ENCODE peak calls at places on chromosomes 7 and 10, in six cellular contexts. One of them, this sample, is unnamed.

GRCh38 chr7:68246189-68246633 is 1249.6 kb downstream of the TYW1 start:
- DNase-seq in IMR-90: no peak
- DNase-seq in kidney: peak
- DNase-seq in dorsolateral prefrontal cortex: no peak
- DNase-seq in transverse colon: no peak
- DNase-seq in PC-3: peak
- DNase-seq in this sample: no peak

GRCh38 chr10:43407148-43407575 is 1.8 kb downstream of the HNRNPF start:
- DNase-seq in IMR-90: peak
- DNase-seq in dorsolateral prefrontal cortex: no peak
- DNase-seq in transverse colon: peak
- DNase-seq in PC-3: peak
- DNase-seq in kidney: peak
- DNase-seq in this sample: peak

GRCh38 chr10:3477683-3478082 is 305.1 kb upstream of the PITRM1 start:
- DNase-seq in PC-3: peak
- DNase-seq in transverse colon: no peak
- DNase-seq in IMR-90: peak
- DNase-seq in dorsolateral prefrontal cortex: no peak
- DNase-seq in kidney: no peak
- DNase-seq in this sample: no peak

GRCh38 chr7:17640730-17641377 is 299.4 kb downstream of the SNX13 start:
- DNase-seq in dorsolateral prefrontal cortex: no peak
- DNase-seq in transverse colon: no peak
- DNase-seq in IMR-90: peak
- DNase-seq in kidney: no peak
- DNase-seq in PC-3: peak
- DNase-seq in this sample: peak

GRCh38 chr7:118862733-118863132 is 638.2 kb downstream of the ANKRD7 start:
- DNase-seq in kidney: no peak
- DNase-seq in IMR-90: no peak
- DNase-seq in dorsolateral prefrontal cortex: no peak
- DNase-seq in transverse colon: no peak
- DNase-seq in PC-3: no peak
- DNase-seq in this sample: no peak

GRCh38 chr7:69739906-69740545 is 141.8 kb downstream of the AUTS2 start:
- DNase-seq in dorsolateral prefrontal cortex: no peak
- DNase-seq in PC-3: no peak
- DNase-seq in transverse colon: peak
- DNase-seq in kidney: no peak
- DNase-seq in IMR-90: no peak
- DNase-seq in this sample: peak

GRCh38 chr7:157831901-157832810 is 495.4 kb downstream of the DNAJB6 start:
- DNase-seq in kidney: peak
- DNase-seq in dorsolateral prefrontal cortex: no peak
- DNase-seq in transverse colon: no peak
- DNase-seq in PC-3: no peak
- DNase-seq in IMR-90: no peak
- DNase-seq in this sample: no peak

GRCh38 chr10:84605802-84606201 is 277.4 kb downstream of the CCSER2 start:
- DNase-seq in IMR-90: no peak
- DNase-seq in kidney: no peak
- DNase-seq in PC-3: no peak
- DNase-seq in dorsolateral prefrontal cortex: no peak
- DNase-seq in transverse colon: no peak
- DNase-seq in this sample: no peak

GRCh38 chr7:129864042-129864441 is 88.7 kb downstream of the UBE2H start:
- DNase-seq in IMR-90: no peak
- DNase-seq in kidney: no peak
- DNase-seq in PC-3: no peak
- DNase-seq in transverse colon: no peak
- DNase-seq in dorsolateral prefrontal cortex: no peak
- DNase-seq in this sample: no peak

GRCh38 chr10:62853710-62854109 is 37.5 kb upstream of the EGR2 start:
- DNase-seq in dorsolateral prefrontal cortex: no peak
- DNase-seq in IMR-90: no peak
- DNase-seq in PC-3: no peak
- DNase-seq in kidney: no peak
- DNase-seq in transverse colon: no peak
- DNase-seq in this sample: no peak

DNA sequence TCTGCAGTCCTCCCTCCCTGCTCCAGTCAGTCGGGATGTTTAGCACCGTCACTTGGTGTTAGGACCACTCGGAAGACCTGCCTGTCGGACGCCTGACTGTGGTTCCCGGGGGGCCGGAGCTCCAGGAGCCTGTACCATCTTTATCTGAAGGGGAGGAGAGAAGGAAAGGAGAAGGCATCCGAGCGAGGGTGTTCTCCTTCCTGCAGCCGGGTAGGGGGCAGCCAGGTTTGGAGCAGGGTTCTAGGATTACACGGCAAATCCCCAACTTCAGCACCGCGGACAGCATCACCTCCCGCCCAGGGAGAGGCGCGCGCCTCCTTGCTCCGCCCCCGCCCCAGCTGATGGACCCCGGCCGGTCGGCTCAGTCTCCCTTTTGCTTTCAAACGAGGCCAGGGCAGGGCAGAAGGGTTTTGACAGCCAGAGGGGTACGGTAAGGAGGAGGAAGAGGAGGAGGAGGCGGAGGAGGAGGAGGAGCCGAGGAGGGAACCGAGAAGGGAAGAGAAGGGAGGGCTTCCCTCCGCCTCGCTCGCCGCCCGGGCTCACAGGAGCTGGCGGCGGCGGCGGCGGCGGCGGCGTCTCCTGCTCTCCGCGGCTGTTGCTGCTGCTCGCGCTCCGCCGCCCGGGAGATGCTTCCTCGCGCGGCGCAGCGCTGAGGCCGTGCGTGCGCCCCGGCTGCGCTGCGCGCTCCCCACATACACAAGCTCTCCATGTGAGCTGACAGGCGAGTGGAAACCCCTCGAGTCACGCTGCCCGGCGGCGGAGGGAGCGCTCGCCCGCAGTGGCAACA is 743 bp upstream of the CNTNAP2 start:
- DNase-seq in IMR-90: no peak
- DNase-seq in dorsolateral prefrontal cortex: peak
- DNase-seq in kidney: peak
- DNase-seq in PC-3: peak
- DNase-seq in transverse colon: peak
- DNase-seq in this sample: peak
- H3K4me3 ChIP-seq in IMR-90: peak
- H3K4me3 ChIP-seq in dorsolateral prefrontal cortex: peak
- H3K4me3 ChIP-seq in kidney: peak
- H3K4me3 ChIP-seq in PC-3: peak
- H3K4me3 ChIP-seq in transverse colon: peak
- H3K4me3 ChIP-seq in this sample: peak

GRCh38 chr7:1883834-1884582 is 213.9 kb downstream of the ELFN1 start:
- DNase-seq in transverse colon: no peak
- DNase-seq in PC-3: no peak
- DNase-seq in IMR-90: no peak
- DNase-seq in kidney: peak
- DNase-seq in dorsolateral prefrontal cortex: no peak
- DNase-seq in this sample: no peak
- TF ChIP-seq CTCF in transverse colon: no peak
- TF ChIP-seq CTCF in PC-3: no peak
- TF ChIP-seq CTCF in IMR-90: no peak
- TF ChIP-seq CTCF in kidney: no peak
- TF ChIP-seq CTCF in dorsolateral prefrontal cortex: no peak
- TF ChIP-seq CTCF in this sample: no peak

GRCh38 chr10:55631071-55631654 is 729.9 kb downstream of the ZWINT start:
- DNase-seq in transverse colon: peak
- DNase-seq in dorsolateral prefrontal cortex: peak
- DNase-seq in IMR-90: no peak
- DNase-seq in PC-3: peak
- DNase-seq in kidney: peak
- DNase-seq in this sample: peak
- H3K27ac ChIP-seq in transverse colon: no peak
- H3K27ac ChIP-seq in dorsolateral prefrontal cortex: peak
- H3K27ac ChIP-seq in IMR-90: no peak
- H3K27ac ChIP-seq in PC-3: no peak
- H3K27ac ChIP-seq in kidney: no peak
- H3K27ac ChIP-seq in this sample: no peak

GRCh38 chr10:19816420-19817250 is at the start of gene PLXDC2:
- DNase-seq in kidney: peak
- DNase-seq in dorsolateral prefrontal cortex: peak
- DNase-seq in IMR-90: peak
- DNase-seq in PC-3: peak
- DNase-seq in transverse colon: peak
- DNase-seq in this sample: peak

GRCh38 chr10:19817251-19818046 is 1.2 kb downstream of the PLXDC2 start:
- DNase-seq in transverse colon: peak
- DNase-seq in IMR-90: no peak
- DNase-seq in dorsolateral prefrontal cortex: peak
- DNase-seq in PC-3: no peak
- DNase-seq in kidney: peak
- DNase-seq in this sample: peak

GRCh38 chr10:19815036-19815435 is 1.2 kb upstream of the PLXDC2 start:
- DNase-seq in dorsolateral prefrontal cortex: no peak
- DNase-seq in transverse colon: no peak
- DNase-seq in kidney: no peak
- DNase-seq in IMR-90: no peak
- DNase-seq in PC-3: no peak
- DNase-seq in this sample: no peak

GRCh38 chr10:19815478-19816419 is 483 bp upstream of the PLXDC2 start:
- DNase-seq in dorsolateral prefrontal cortex: peak
- DNase-seq in kidney: peak
- DNase-seq in transverse colon: peak
- DNase-seq in PC-3: no peak
- DNase-seq in IMR-90: peak
- DNase-seq in this sample: peak

DNA sequence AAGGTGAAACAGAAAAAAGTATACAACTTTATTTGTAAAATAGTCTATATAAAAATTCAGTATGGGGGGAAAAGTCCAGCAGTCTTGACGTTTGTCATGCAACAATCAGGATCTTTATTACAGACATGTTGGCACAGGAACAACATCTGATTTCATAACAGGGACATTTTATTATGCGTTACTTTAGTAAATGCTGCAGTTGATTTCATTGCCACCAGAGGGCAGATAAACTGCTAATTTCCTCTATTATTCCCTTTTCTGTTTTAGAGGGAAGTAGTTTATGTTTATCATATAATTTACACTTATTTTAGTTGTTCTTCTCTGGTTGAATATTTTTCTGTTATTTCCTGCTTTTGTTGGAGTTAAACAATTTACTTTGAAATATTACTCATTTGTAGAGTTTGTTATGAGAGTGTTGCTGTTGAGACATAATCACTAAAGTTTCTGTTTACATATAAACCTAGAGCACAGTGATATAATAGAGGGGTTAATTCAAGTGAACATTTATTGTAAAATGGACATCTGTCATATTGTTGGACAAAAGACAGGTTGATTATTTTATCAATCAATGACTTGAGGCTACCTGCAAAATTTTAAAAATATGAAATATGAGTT is 3.3 kb downstream of the PLXDC2 start:
- DNase-seq in dorsolateral prefrontal cortex: no peak
- DNase-seq in kidney: no peak
- DNase-seq in IMR-90: peak
- DNase-seq in transverse colon: peak
- DNase-seq in PC-3: peak
- DNase-seq in this sample: peak
- H3K4me3 ChIP-seq in dorsolateral prefrontal cortex: peak
- H3K4me3 ChIP-seq in kidney: peak
- H3K4me3 ChIP-seq in IMR-90: no peak
- H3K4me3 ChIP-seq in transverse colon: no peak
- H3K4me3 ChIP-seq in PC-3: no peak
- H3K4me3 ChIP-seq in this sample: no peak

GRCh38 chr7:39416866-39417265 is 149.3 kb upstream of the YAE1 start:
- DNase-seq in kidney: no peak
- DNase-seq in dorsolateral prefrontal cortex: no peak
- DNase-seq in PC-3: no peak
- DNase-seq in transverse colon: no peak
- DNase-seq in IMR-90: no peak
- DNase-seq in this sample: no peak

GRCh38 chr7:39415091-39415820 is 150.9 kb upstream of the YAE1 start:
- DNase-seq in kidney: no peak
- DNase-seq in IMR-90: no peak
- DNase-seq in dorsolateral prefrontal cortex: no peak
- DNase-seq in PC-3: no peak
- DNase-seq in transverse colon: no peak
- DNase-seq in this sample: no peak

GRCh38 chr7:39410582-39410981 is 155.6 kb upstream of the YAE1 start:
- DNase-seq in IMR-90: no peak
- DNase-seq in PC-3: no peak
- DNase-seq in dorsolateral prefrontal cortex: no peak
- DNase-seq in transverse colon: no peak
- DNase-seq in kidney: no peak
- DNase-seq in this sample: no peak

GRCh38 chr7:39414669-39415035 is 151.6 kb upstream of the YAE1 start:
- DNase-seq in IMR-90: no peak
- DNase-seq in PC-3: no peak
- DNase-seq in kidney: no peak
- DNase-seq in transverse colon: no peak
- DNase-seq in dorsolateral prefrontal cortex: no peak
- DNase-seq in this sample: no peak

DNA sequence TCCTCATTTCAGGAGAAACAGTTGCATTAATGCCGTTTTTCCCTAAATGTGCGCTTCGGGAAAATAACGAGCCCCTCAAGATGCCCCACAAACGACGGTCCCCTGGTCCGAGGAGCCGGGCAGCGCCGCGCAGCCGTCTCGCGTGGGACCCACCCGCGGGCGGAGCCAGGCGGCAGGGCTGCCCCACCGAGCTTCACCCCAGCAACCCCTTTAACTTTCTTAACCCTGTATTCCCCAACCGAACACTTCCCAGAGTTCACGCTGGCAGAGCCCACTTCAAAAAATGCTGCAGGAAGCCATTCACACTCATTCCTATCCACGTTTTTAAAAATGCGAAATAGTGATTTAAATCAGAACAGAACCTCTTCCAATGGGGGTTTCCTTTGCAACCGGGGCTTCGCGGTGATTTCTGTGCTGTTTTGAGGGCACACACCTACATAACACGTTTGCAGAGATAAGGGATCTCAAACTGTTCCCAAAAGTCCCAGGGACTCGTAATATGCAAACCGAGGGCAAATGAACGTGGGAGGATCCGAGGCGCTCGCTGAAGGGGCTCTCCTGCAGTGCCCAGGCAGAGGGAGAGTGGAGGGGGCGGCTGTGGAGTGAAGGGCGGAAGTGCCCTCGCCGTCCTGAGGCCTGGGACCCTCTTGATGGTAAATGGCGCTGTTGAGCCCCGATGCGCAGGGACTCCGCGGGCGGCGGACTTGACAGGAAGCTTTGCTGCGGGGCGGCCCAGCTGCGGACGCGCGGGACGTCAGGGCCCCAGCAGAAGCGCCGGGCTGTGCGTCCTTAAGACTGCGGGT is 152.1 kb upstream of the YAE1 start:
- DNase-seq in IMR-90: peak
- DNase-seq in kidney: peak
- DNase-seq in transverse colon: peak
- DNase-seq in dorsolateral prefrontal cortex: peak
- DNase-seq in PC-3: peak
- DNase-seq in this sample: peak
- TF ChIP-seq CTCF in IMR-90: no peak
- TF ChIP-seq CTCF in kidney: no peak
- TF ChIP-seq CTCF in transverse colon: no peak
- TF ChIP-seq CTCF in dorsolateral prefrontal cortex: no peak
- TF ChIP-seq CTCF in PC-3: no peak
- TF ChIP-seq CTCF in this sample: no peak

DNA sequence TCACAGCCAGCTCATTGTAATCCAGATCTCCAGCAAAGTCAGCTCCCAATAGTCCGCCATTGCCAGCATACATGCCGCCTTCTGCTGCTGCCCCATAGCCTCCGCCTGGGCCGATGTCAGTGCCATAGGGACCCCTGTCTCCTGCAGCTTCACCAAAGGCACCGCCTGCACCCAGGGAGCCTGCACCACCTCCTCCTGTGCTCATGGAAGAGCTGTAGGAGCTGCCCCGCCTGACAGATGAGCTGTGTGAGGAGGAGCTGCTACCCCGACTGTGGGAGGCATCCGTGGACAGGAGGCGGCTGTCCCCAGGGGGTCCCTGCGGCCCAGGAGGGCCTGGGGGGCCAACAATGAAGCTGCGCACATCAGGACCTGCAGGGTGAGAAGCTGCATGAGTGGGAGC is 51.7 kb downstream of the COL17A1 start:
- DNase-seq in PC-3: no peak
- DNase-seq in kidney: no peak
- DNase-seq in dorsolateral prefrontal cortex: no peak
- DNase-seq in IMR-90: no peak
- DNase-seq in transverse colon: no peak
- DNase-seq in this sample: no peak
- H3K27ac ChIP-seq in PC-3: no peak
- H3K27ac ChIP-seq in kidney: no peak
- H3K27ac ChIP-seq in dorsolateral prefrontal cortex: peak
- H3K27ac ChIP-seq in IMR-90: no peak
- H3K27ac ChIP-seq in transverse colon: no peak
- H3K27ac ChIP-seq in this sample: no peak